ENCODE peak calls at places on chromosomes 12 and 14, in eight cellular contexts. K is body of pancreas; V is Caco-2; W is GDM1; O is activated naive CD4-positive, alpha-beta T cell; L is germinal center; H is astrocyte of the cerebellum; Q is thoracic aorta. Y is an unnamed sample.

GRCh38 chr14:50768693-50769092 is 62.3 kb downstream of the NIN start:
- DNase-seq in K (no peak), V (no peak), W (no peak), O (no peak), L (no peak), H (no peak), Q (no peak), Y (no peak)

GRCh38 chr12:90945070-90945649 is 9.8 kb downstream of the CCER1 start:
- DNase-seq in K (no peak), V (no peak), W (no peak), O (no peak), L (peak; percentile 15), H (no peak), Q (no peak), Y (peak; percentile 52)

GRCh38 chr14:69716483-69717187 is 50.3 kb upstream of the SRSF5 start:
- DNase-seq in K (no peak), V (no peak), W (no peak), O (no peak), L (no peak), H (peak; percentile 95), Q (no peak), Y (peak; percentile 41)

GRCh38 chr14:97638864-97639263 is 841.7 kb downstream of the VRK1 start:
- DNase-seq in K (no peak), V (no peak), W (no peak), O (no peak), L (no peak), H (no peak), Q (no peak), Y (no peak)

GRCh38 chr14:61342486-61342885 is 21.1 kb downstream of the PRKCH start:
- DNase-seq in K (no peak), V (no peak), W (peak; percentile 33), O (peak; percentile 26), L (no peak), H (no peak), Q (no peak), Y (peak; percentile 54)

GRCh38 chr12:104694161-104694560 is 237.4 kb downstream of the CHST11 start:
- DNase-seq in K (no peak), V (no peak), W (no peak), O (no peak), L (no peak), H (no peak), Q (no peak), Y (no peak)

GRCh38 chr12:10243803-10244520 is 31.3 kb downstream of the GABARAPL1 start:
- DNase-seq in K (no peak), V (no peak), W (no peak), O (no peak), L (no peak), H (no peak), Q (no peak), Y (no peak)

GRCh38 chr14:102215071-102215470 is 75.4 kb downstream of the WDR20 start:
- DNase-seq in K (no peak), V (no peak), W (no peak), O (no peak), L (no peak), H (peak; percentile 83), Q (peak; percentile 19), Y (no peak)

GRCh38 chr14:105760691-105761344 is 234.4 kb downstream of the TMEM121 start:
- DNase-seq in K (no peak), V (no peak), W (no peak), O (no peak), L (no peak), H (no peak), Q (no peak), Y (no peak)

Y was measured in small intestine.